ENCODE peak calls at places on chromosomes 6 and 20, in five cellular contexts. N, J, W, D and O are unnamed samples.

GRCh38 chr20:1319051-1319450 is 9.9 kb downstream of the SDCBP2 start:
- DNase-seq in N (no peak), J (no peak), W (no peak), D (no peak), O (no peak)

GRCh38 chr6:72760130-72760793 is 138.4 kb downstream of the KCNQ5 start:
- DNase-seq in N (no peak), J (no peak), W (no peak), D (no peak), O (no peak)

GRCh38 chr6:167569879-167570278 is 245.0 kb downstream of the TTLL2 start:
- DNase-seq in N (no peak), J (no peak), W (no peak), D (no peak), O (no peak)

GRCh38 chr6:20364327-20364726 is 37.4 kb upstream of the E2F3 start:
- DNase-seq in N (no peak), J (no peak), W (no peak), D (no peak), O (no peak)

GRCh38 chr6:3735029-3735605 is 16.4 kb downstream of the PXDC1 start:
- DNase-seq in N (no peak), J (no peak), W (no peak), D (no peak), O (no peak)

GRCh38 chr20:25389858-25390537 is 637 bp downstream of the ABHD12 start:
- DNase-seq in N (peak), J (peak), W (no peak), D (peak), O (peak)

GRCh38 chr20:17473662-17474061 is 57.5 kb downstream of the BFSP1 start:
- DNase-seq in N (no peak), J (no peak), W (no peak), D (no peak), O (no peak)

GRCh38 chr6:137775720-137776119 is 91.3 kb upstream of the TNFAIP3 start:
- DNase-seq in N (no peak), J (no peak), W (no peak), D (no peak), O (no peak)

DNA sequence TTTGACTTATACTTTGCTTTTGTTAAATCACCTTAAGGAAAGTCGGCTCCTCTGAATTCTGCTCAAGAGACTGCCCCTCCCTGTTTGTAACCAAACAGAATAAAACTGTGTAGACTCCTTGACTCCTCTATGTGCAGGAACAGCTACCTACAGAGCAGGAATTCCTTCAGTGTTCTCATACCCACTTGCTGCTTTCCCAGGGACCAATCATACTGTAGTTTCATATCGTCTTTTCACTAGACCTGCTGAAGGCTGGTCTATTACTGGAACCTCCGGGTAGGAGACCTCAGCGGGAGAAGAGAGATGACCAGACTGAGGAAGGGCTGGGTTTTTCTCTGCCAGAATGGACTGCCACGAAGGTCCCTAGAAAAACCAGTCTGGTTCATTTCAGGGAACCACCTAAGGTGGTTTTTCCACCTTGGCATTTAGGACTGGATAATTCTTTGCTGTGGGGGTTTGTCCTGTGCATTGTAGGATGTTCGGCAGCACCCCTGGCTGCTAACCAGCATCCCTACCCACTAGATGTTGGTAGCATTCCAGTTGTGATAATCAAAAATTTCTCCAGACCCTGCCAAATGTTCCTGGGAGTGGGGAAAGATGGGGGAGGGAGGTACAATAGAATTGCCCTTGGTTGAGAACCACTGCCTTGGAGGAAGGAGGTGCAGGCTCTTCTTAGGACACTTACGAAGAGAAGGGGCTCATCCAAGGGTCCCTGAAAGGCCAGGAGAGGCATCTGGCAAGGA is 80.5 kb downstream of the DNAAF9 start:
- DNase-seq in N (no peak), J (no peak), W (no peak), D (no peak), O (no peak)
- H3K27ac ChIP-seq in N (no peak), J (no peak), W (peak), D (no peak), O (no peak)

GRCh38 chr6:114249522-114249921 is 93.3 kb downstream of the HS3ST5 start:
- DNase-seq in N (no peak), J (no peak), W (no peak), D (no peak), O (no peak)

GRCh38 chr6:114247101-114247500 is 95.7 kb downstream of the HS3ST5 start:
- DNase-seq in N (no peak), J (no peak), W (no peak), D (no peak), O (no peak)
- H3K27ac ChIP-seq in N (no peak), J (no peak), W (no peak), D (no peak), O (no peak)

GRCh38 chr6:32084780-32085179 is 24.4 kb downstream of the TNXB start:
- DNase-seq in N (no peak), J (no peak), W (no peak), D (no peak), O (no peak)
- H3K27ac ChIP-seq in N (no peak), J (no peak), W (no peak), D (no peak), O (no peak)

DNA sequence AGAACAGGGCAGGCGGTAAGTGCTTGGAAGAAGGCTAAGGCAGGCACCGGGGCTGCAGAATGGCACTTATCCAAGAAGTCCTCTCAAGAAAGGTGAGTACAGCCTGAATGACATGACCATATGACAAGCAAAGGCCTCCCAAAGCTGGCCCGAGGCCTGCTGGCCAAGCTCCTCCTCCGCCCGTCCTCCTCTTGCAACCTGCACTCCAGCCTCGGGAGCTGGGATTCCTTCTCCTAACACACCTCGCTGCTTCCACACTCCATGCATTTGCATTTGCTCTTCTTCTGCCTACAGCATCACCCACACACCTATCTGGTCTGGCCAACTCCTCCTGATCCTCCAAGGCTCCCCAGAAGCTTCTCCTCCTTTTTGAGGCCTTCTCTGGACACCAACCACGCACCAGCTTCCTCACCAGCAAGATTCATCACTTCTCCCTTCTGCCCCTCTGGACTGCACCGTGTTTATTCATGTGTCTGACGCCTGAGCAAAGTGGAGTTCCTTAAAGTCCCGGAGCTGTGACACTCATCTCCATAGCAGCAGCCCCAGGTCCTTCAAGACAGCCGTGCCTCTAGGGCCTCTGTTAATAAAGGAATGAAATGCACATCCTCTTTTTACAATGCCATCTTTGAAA is 32.3 kb downstream of the CNKSR3 start:
- DNase-seq in N (peak), J (no peak), W (no peak), D (no peak), O (no peak)
- H3K27ac ChIP-seq in N (peak), J (peak), W (peak), D (no peak), O (peak)

GRCh38 chr6:28371280-28371679 is 21.5 kb downstream of the ZKSCAN3 start:
- DNase-seq in N (no peak), J (no peak), W (no peak), D (no peak), O (no peak)
- H3K27ac ChIP-seq in N (no peak), J (no peak), W (no peak), D (no peak), O (no peak)

DNA sequence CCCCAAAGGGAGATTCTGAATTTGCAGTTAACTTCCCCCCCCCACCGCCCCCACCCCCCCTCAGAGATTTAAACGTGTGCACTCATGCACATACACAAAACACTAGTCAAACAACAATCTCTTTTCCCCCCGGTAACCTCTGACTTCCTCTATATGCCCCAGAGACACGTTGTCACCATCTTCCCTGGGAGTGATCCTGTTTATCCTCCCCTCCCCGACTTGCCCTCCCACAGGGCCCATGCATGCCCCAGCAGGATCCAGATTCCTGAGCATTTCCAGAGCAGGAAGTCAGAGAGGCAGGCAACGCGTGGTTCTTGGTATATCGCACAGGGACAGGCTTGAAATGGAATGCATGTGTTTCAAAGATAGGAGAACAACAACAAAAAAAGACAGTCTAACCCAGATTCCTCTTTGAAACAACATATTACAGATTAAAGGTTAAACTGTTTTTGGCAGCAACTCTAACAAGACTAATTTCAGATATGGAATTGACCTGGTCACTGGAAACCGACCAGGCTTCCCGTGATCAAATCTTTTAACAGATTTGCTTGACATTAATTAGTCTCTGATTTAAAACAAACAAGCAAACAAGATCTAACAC is 1.3 kb downstream of the BLCAP start:
- DNase-seq in N (no peak), J (no peak), W (no peak), D (peak), O (no peak)
- H3K27ac ChIP-seq in N (peak), J (no peak), W (peak), D (peak), O (no peak)

DNA sequence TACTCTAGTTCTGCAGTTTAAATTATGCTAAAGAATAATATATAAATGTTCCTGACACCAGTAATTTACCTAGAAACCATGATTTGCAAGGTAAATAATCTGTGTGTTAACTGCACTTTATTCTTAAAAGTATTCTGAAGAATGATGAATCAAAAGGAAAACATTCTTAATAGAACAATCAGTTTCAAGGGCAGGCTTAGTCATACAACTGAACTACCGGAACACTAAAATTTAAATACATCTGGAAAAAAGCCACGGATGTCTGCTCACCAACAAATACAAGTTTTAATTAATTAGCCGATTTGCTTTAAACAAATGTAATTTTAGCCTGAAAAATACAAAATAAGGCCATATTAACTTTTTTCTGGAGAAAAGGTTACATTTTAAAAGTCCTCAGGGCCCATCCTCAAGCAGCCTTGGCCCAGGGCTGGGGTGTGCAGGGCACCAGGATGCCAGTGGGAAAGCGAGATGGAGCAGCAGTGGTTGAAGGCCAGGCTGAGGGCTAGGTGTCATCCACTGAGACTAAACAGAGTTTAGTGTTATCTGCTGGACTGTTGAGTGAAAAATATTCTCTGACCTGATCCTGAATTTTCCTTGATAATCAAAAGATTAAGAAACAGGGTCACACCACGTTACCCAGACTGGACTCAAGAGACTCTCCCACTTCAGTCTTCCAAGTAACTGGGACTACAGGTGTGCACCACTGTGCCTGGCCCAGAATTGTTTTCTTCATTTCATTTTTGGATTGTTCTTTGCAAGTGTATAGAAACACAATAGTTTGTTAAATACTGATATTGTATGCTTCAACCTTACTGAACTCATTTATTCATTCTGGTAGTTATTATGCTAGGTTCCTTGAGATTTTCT is 88.2 kb upstream of the DST start:
- DNase-seq in N (no peak), J (no peak), W (no peak), D (no peak), O (no peak)
- H3K27ac ChIP-seq in N (no peak), J (no peak), W (no peak), D (peak), O (peak)

GRCh38 chr6:158405933-158406332 is 93.7 kb downstream of the TULP4 start:
- DNase-seq in N (no peak), J (no peak), W (no peak), D (no peak), O (no peak)

GRCh38 chr6:158409451-158409850 is 97.2 kb downstream of the TULP4 start:
- DNase-seq in N (no peak), J (no peak), W (no peak), D (no peak), O (peak)

GRCh38 chr6:158408552-158409130 is 96.4 kb downstream of the TULP4 start:
- DNase-seq in N (peak), J (no peak), W (peak), D (no peak), O (peak)

GRCh38 chr6:158406736-158407135 is 94.5 kb downstream of the TULP4 start:
- DNase-seq in N (no peak), J (no peak), W (no peak), D (no peak), O (no peak)

DNA sequence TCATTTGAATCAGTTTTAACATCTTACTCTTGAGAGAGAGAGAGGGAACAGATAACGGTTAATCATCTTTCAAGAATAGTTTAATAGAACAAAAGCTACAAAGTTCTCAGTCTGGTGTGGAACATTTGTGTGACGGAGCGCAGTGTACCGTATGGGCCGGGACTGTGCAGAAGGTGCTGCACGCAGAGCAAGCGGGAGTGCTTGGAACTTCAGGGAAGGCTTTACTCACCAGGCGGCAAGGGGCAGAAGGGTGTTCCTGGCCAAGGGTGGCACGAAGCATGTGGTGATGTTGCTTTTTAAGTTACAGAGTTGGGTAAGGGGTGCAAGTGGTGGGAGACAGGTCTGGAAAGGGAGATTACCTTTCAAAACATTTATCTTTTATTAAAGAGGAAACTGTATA is 95.7 kb downstream of the TULP4 start:
- DNase-seq in N (no peak), J (no peak), W (no peak), D (no peak), O (no peak)
- H3K27ac ChIP-seq in N (no peak), J (no peak), W (peak), D (no peak), O (peak)

GRCh38 chr6:132614554-132614953 is 9.5 kb downstream of the TAAR2 start:
- DNase-seq in N (no peak), J (no peak), W (no peak), D (no peak), O (no peak)

GRCh38 chr6:132611616-132612015 is 12.5 kb downstream of the TAAR2 start:
- DNase-seq in N (no peak), J (no peak), W (no peak), D (no peak), O (no peak)

GRCh38 chr6:132607544-132608233 is 16.4 kb downstream of the TAAR2 start:
- DNase-seq in N (no peak), J (no peak), W (no peak), D (no peak), O (no peak)

GRCh38 chr6:132612449-132613116 is 11.5 kb downstream of the TAAR2 start:
- DNase-seq in N (no peak), J (no peak), W (no peak), D (no peak), O (no peak)
- H3K27ac ChIP-seq in N (no peak), J (no peak), W (no peak), D (no peak), O (no peak)

GRCh38 chr20:41027872-41028358 is 707 bp upstream of the TOP1 start:
- DNase-seq in N (no peak), J (no peak), W (no peak), D (no peak), O (peak)
- H3K27ac ChIP-seq in N (no peak), J (no peak), W (peak), D (peak), O (peak)